ENCODE peak calls at places on chromosomes 11 and 22, in ten cellular contexts. One of them, this sample, is unnamed.

GRCh38 chr22:21947040-21948014 is 5.3 kb downstream of the PPM1F start:
- DNase-seq in stimulated activated CD4-positive, alpha-beta T cell treated with anti-CD3 and anti-CD28 coated beads, Interleukin-1b, Interleukin-23, amount 100 ng/mL, for 24 hours: no peak
- DNase-seq in activated effector memory CD4-positive, alpha-beta T cell treated with anti-CD3 and anti-CD28 coated beads, Interleukin-2, amount 50 U/mL, for 16 hours: no peak
- DNase-seq in fibroblast of pulmonary artery: peak
- DNase-seq in stimulated activated CD8-positive, alpha-beta memory T cell treated with anti-CD3 and anti-CD28 coated beads, Interleukin-2, amount 100 ng/mL, for 48 hours: no peak
- DNase-seq in GDM1: peak
- DNase-seq in upper lobe of right lung: no peak
- DNase-seq in activated CD4-positive, alpha-beta T cell treated with anti-CD3 and anti-CD28 coated beads for 24 hours: no peak
- DNase-seq in substantia nigra: no peak
- DNase-seq in WTC11: peak
- DNase-seq in this sample: no peak

GRCh38 chr11:132158696-132159095 is 788.3 kb downstream of the NTM start:
- DNase-seq in GDM1: no peak
- DNase-seq in stimulated activated CD8-positive, alpha-beta memory T cell treated with anti-CD3 and anti-CD28 coated beads, Interleukin-2, amount 100 ng/mL, for 48 hours: no peak
- DNase-seq in activated effector memory CD4-positive, alpha-beta T cell treated with anti-CD3 and anti-CD28 coated beads, Interleukin-2, amount 50 U/mL, for 16 hours: no peak
- DNase-seq in substantia nigra: no peak
- DNase-seq in upper lobe of right lung: no peak
- DNase-seq in stimulated activated CD4-positive, alpha-beta T cell treated with anti-CD3 and anti-CD28 coated beads, Interleukin-1b, Interleukin-23, amount 100 ng/mL, for 24 hours: no peak
- DNase-seq in WTC11: no peak
- DNase-seq in activated CD4-positive, alpha-beta T cell treated with anti-CD3 and anti-CD28 coated beads for 24 hours: no peak
- DNase-seq in fibroblast of pulmonary artery: no peak
- DNase-seq in this sample: no peak

GRCh38 chr11:72625746-72626636 is 48.2 kb downstream of the PDE2A start:
- DNase-seq in WTC11: no peak
- DNase-seq in activated CD4-positive, alpha-beta T cell treated with anti-CD3 and anti-CD28 coated beads for 24 hours: no peak
- DNase-seq in stimulated activated CD4-positive, alpha-beta T cell treated with anti-CD3 and anti-CD28 coated beads, Interleukin-1b, Interleukin-23, amount 100 ng/mL, for 24 hours: no peak
- DNase-seq in GDM1: no peak
- DNase-seq in upper lobe of right lung: peak
- DNase-seq in fibroblast of pulmonary artery: peak
- DNase-seq in activated effector memory CD4-positive, alpha-beta T cell treated with anti-CD3 and anti-CD28 coated beads, Interleukin-2, amount 50 U/mL, for 16 hours: no peak
- DNase-seq in substantia nigra: peak
- DNase-seq in stimulated activated CD8-positive, alpha-beta memory T cell treated with anti-CD3 and anti-CD28 coated beads, Interleukin-2, amount 100 ng/mL, for 48 hours: no peak
- DNase-seq in this sample: no peak

GRCh38 chr11:98862169-98862568 is 158.6 kb upstream of the CNTN5 start:
- DNase-seq in activated effector memory CD4-positive, alpha-beta T cell treated with anti-CD3 and anti-CD28 coated beads, Interleukin-2, amount 50 U/mL, for 16 hours: no peak
- DNase-seq in stimulated activated CD8-positive, alpha-beta memory T cell treated with anti-CD3 and anti-CD28 coated beads, Interleukin-2, amount 100 ng/mL, for 48 hours: no peak
- DNase-seq in substantia nigra: no peak
- DNase-seq in GDM1: no peak
- DNase-seq in upper lobe of right lung: no peak
- DNase-seq in activated CD4-positive, alpha-beta T cell treated with anti-CD3 and anti-CD28 coated beads for 24 hours: no peak
- DNase-seq in WTC11: no peak
- DNase-seq in fibroblast of pulmonary artery: no peak
- DNase-seq in stimulated activated CD4-positive, alpha-beta T cell treated with anti-CD3 and anti-CD28 coated beads, Interleukin-1b, Interleukin-23, amount 100 ng/mL, for 24 hours: no peak
- DNase-seq in this sample: no peak

GRCh38 chr11:32005786-32006406 is 85.0 kb upstream of the RCN1 start:
- DNase-seq in substantia nigra: no peak
- DNase-seq in fibroblast of pulmonary artery: no peak
- DNase-seq in GDM1: no peak
- DNase-seq in WTC11: no peak
- DNase-seq in activated effector memory CD4-positive, alpha-beta T cell treated with anti-CD3 and anti-CD28 coated beads, Interleukin-2, amount 50 U/mL, for 16 hours: no peak
- DNase-seq in stimulated activated CD8-positive, alpha-beta memory T cell treated with anti-CD3 and anti-CD28 coated beads, Interleukin-2, amount 100 ng/mL, for 48 hours: no peak
- DNase-seq in upper lobe of right lung: no peak
- DNase-seq in activated CD4-positive, alpha-beta T cell treated with anti-CD3 and anti-CD28 coated beads for 24 hours: no peak
- DNase-seq in stimulated activated CD4-positive, alpha-beta T cell treated with anti-CD3 and anti-CD28 coated beads, Interleukin-1b, Interleukin-23, amount 100 ng/mL, for 24 hours: no peak
- DNase-seq in this sample: no peak

GRCh38 chr11:64566042-64566914 is 24.7 kb upstream of the SLC22A12 start:
- DNase-seq in WTC11: peak
- DNase-seq in activated effector memory CD4-positive, alpha-beta T cell treated with anti-CD3 and anti-CD28 coated beads, Interleukin-2, amount 50 U/mL, for 16 hours: peak
- DNase-seq in activated CD4-positive, alpha-beta T cell treated with anti-CD3 and anti-CD28 coated beads for 24 hours: no peak
- DNase-seq in stimulated activated CD8-positive, alpha-beta memory T cell treated with anti-CD3 and anti-CD28 coated beads, Interleukin-2, amount 100 ng/mL, for 48 hours: no peak
- DNase-seq in stimulated activated CD4-positive, alpha-beta T cell treated with anti-CD3 and anti-CD28 coated beads, Interleukin-1b, Interleukin-23, amount 100 ng/mL, for 24 hours: peak
- DNase-seq in substantia nigra: no peak
- DNase-seq in upper lobe of right lung: peak
- DNase-seq in GDM1: no peak
- DNase-seq in fibroblast of pulmonary artery: peak
- DNase-seq in this sample: peak

GRCh38 chr11:93041682-93042081 is 72.2 kb downstream of the MTNR1B start:
- DNase-seq in stimulated activated CD8-positive, alpha-beta memory T cell treated with anti-CD3 and anti-CD28 coated beads, Interleukin-2, amount 100 ng/mL, for 48 hours: no peak
- DNase-seq in substantia nigra: no peak
- DNase-seq in activated CD4-positive, alpha-beta T cell treated with anti-CD3 and anti-CD28 coated beads for 24 hours: no peak
- DNase-seq in upper lobe of right lung: no peak
- DNase-seq in stimulated activated CD4-positive, alpha-beta T cell treated with anti-CD3 and anti-CD28 coated beads, Interleukin-1b, Interleukin-23, amount 100 ng/mL, for 24 hours: no peak
- DNase-seq in activated effector memory CD4-positive, alpha-beta T cell treated with anti-CD3 and anti-CD28 coated beads, Interleukin-2, amount 50 U/mL, for 16 hours: no peak
- DNase-seq in GDM1: no peak
- DNase-seq in fibroblast of pulmonary artery: no peak
- DNase-seq in WTC11: no peak
- DNase-seq in this sample: no peak

GRCh38 chr11:107473797-107474196 is 16.2 kb upstream of the CWF19L2 start:
- DNase-seq in GDM1: no peak
- DNase-seq in upper lobe of right lung: no peak
- DNase-seq in fibroblast of pulmonary artery: peak
- DNase-seq in substantia nigra: no peak
- DNase-seq in activated CD4-positive, alpha-beta T cell treated with anti-CD3 and anti-CD28 coated beads for 24 hours: no peak
- DNase-seq in stimulated activated CD4-positive, alpha-beta T cell treated with anti-CD3 and anti-CD28 coated beads, Interleukin-1b, Interleukin-23, amount 100 ng/mL, for 24 hours: no peak
- DNase-seq in WTC11: no peak
- DNase-seq in stimulated activated CD8-positive, alpha-beta memory T cell treated with anti-CD3 and anti-CD28 coated beads, Interleukin-2, amount 100 ng/mL, for 48 hours: no peak
- DNase-seq in activated effector memory CD4-positive, alpha-beta T cell treated with anti-CD3 and anti-CD28 coated beads, Interleukin-2, amount 50 U/mL, for 16 hours: no peak
- DNase-seq in this sample: no peak

GRCh38 chr11:9274499-9275228 is 9.5 kb upstream of the DENND5A start:
- DNase-seq in activated effector memory CD4-positive, alpha-beta T cell treated with anti-CD3 and anti-CD28 coated beads, Interleukin-2, amount 50 U/mL, for 16 hours: no peak
- DNase-seq in fibroblast of pulmonary artery: peak
- DNase-seq in GDM1: no peak
- DNase-seq in activated CD4-positive, alpha-beta T cell treated with anti-CD3 and anti-CD28 coated beads for 24 hours: no peak
- DNase-seq in upper lobe of right lung: no peak
- DNase-seq in stimulated activated CD8-positive, alpha-beta memory T cell treated with anti-CD3 and anti-CD28 coated beads, Interleukin-2, amount 100 ng/mL, for 48 hours: no peak
- DNase-seq in stimulated activated CD4-positive, alpha-beta T cell treated with anti-CD3 and anti-CD28 coated beads, Interleukin-1b, Interleukin-23, amount 100 ng/mL, for 24 hours: no peak
- DNase-seq in substantia nigra: no peak
- DNase-seq in WTC11: no peak
- DNase-seq in this sample: no peak

GRCh38 chr11:11987503-11988022 is 20.9 kb downstream of the DKK3 start:
- DNase-seq in substantia nigra: no peak
- DNase-seq in stimulated activated CD4-positive, alpha-beta T cell treated with anti-CD3 and anti-CD28 coated beads, Interleukin-1b, Interleukin-23, amount 100 ng/mL, for 24 hours: no peak
- DNase-seq in upper lobe of right lung: no peak
- DNase-seq in activated effector memory CD4-positive, alpha-beta T cell treated with anti-CD3 and anti-CD28 coated beads, Interleukin-2, amount 50 U/mL, for 16 hours: no peak
- DNase-seq in WTC11: no peak
- DNase-seq in GDM1: no peak
- DNase-seq in stimulated activated CD8-positive, alpha-beta memory T cell treated with anti-CD3 and anti-CD28 coated beads, Interleukin-2, amount 100 ng/mL, for 48 hours: no peak
- DNase-seq in fibroblast of pulmonary artery: peak
- DNase-seq in activated CD4-positive, alpha-beta T cell treated with anti-CD3 and anti-CD28 coated beads for 24 hours: no peak
- DNase-seq in this sample: no peak

GRCh38 chr11:34502949-34503348 is 10.6 kb downstream of the ELF5 start:
- DNase-seq in activated effector memory CD4-positive, alpha-beta T cell treated with anti-CD3 and anti-CD28 coated beads, Interleukin-2, amount 50 U/mL, for 16 hours: no peak
- DNase-seq in fibroblast of pulmonary artery: no peak
- DNase-seq in substantia nigra: no peak
- DNase-seq in upper lobe of right lung: no peak
- DNase-seq in activated CD4-positive, alpha-beta T cell treated with anti-CD3 and anti-CD28 coated beads for 24 hours: no peak
- DNase-seq in GDM1: no peak
- DNase-seq in WTC11: no peak
- DNase-seq in stimulated activated CD8-positive, alpha-beta memory T cell treated with anti-CD3 and anti-CD28 coated beads, Interleukin-2, amount 100 ng/mL, for 48 hours: no peak
- DNase-seq in stimulated activated CD4-positive, alpha-beta T cell treated with anti-CD3 and anti-CD28 coated beads, Interleukin-1b, Interleukin-23, amount 100 ng/mL, for 24 hours: no peak
- DNase-seq in this sample: no peak

GRCh38 chr11:747176-748006 is at the start of gene TALDO1:
- DNase-seq in WTC11: peak
- DNase-seq in GDM1: peak
- DNase-seq in activated effector memory CD4-positive, alpha-beta T cell treated with anti-CD3 and anti-CD28 coated beads, Interleukin-2, amount 50 U/mL, for 16 hours: peak
- DNase-seq in fibroblast of pulmonary artery: peak
- DNase-seq in activated CD4-positive, alpha-beta T cell treated with anti-CD3 and anti-CD28 coated beads for 24 hours: peak
- DNase-seq in stimulated activated CD4-positive, alpha-beta T cell treated with anti-CD3 and anti-CD28 coated beads, Interleukin-1b, Interleukin-23, amount 100 ng/mL, for 24 hours: peak
- DNase-seq in upper lobe of right lung: peak
- DNase-seq in substantia nigra: peak
- DNase-seq in stimulated activated CD8-positive, alpha-beta memory T cell treated with anti-CD3 and anti-CD28 coated beads, Interleukin-2, amount 100 ng/mL, for 48 hours: peak
- DNase-seq in this sample: peak

GRCh38 chr22:22657712-22658111 is 13.3 kb downstream of the GGTLC2 start:
- DNase-seq in activated effector memory CD4-positive, alpha-beta T cell treated with anti-CD3 and anti-CD28 coated beads, Interleukin-2, amount 50 U/mL, for 16 hours: no peak
- DNase-seq in activated CD4-positive, alpha-beta T cell treated with anti-CD3 and anti-CD28 coated beads for 24 hours: no peak
- DNase-seq in stimulated activated CD8-positive, alpha-beta memory T cell treated with anti-CD3 and anti-CD28 coated beads, Interleukin-2, amount 100 ng/mL, for 48 hours: no peak
- DNase-seq in WTC11: no peak
- DNase-seq in upper lobe of right lung: no peak
- DNase-seq in GDM1: no peak
- DNase-seq in substantia nigra: no peak
- DNase-seq in fibroblast of pulmonary artery: no peak
- DNase-seq in stimulated activated CD4-positive, alpha-beta T cell treated with anti-CD3 and anti-CD28 coated beads, Interleukin-1b, Interleukin-23, amount 100 ng/mL, for 24 hours: no peak
- DNase-seq in this sample: no peak

GRCh38 chr11:36249271-36249670 is 40.0 kb downstream of the COMMD9 start:
- DNase-seq in fibroblast of pulmonary artery: peak
- DNase-seq in GDM1: no peak
- DNase-seq in stimulated activated CD8-positive, alpha-beta memory T cell treated with anti-CD3 and anti-CD28 coated beads, Interleukin-2, amount 100 ng/mL, for 48 hours: no peak
- DNase-seq in activated CD4-positive, alpha-beta T cell treated with anti-CD3 and anti-CD28 coated beads for 24 hours: no peak
- DNase-seq in substantia nigra: no peak
- DNase-seq in activated effector memory CD4-positive, alpha-beta T cell treated with anti-CD3 and anti-CD28 coated beads, Interleukin-2, amount 50 U/mL, for 16 hours: no peak
- DNase-seq in stimulated activated CD4-positive, alpha-beta T cell treated with anti-CD3 and anti-CD28 coated beads, Interleukin-1b, Interleukin-23, amount 100 ng/mL, for 24 hours: no peak
- DNase-seq in upper lobe of right lung: no peak
- DNase-seq in WTC11: no peak
- DNase-seq in this sample: no peak

This sample was measured in NCI-H146.